ENCODE peak calls at places on chromosomes 3 and 15, in nine cellular contexts. Y is Peyer's patch, J is lower leg skin, R is breast epithelium, S is adrenal gland, X is uterus, A is ovary, O is thyroid gland, G is A549. Z is an unnamed sample.

GRCh38 chr15:53447053-53447574 is 312.3 kb downstream of the WDR72 start:
- DNase-seq in Y (no peak), J (no peak), R (no peak), S (no peak), X (no peak), A (no peak), O (no peak), G (no peak), Z (no peak)

GRCh38 chr15:28114721-28115622 is 15.9 kb upstream of the OCA2 start:
- DNase-seq in Y (no peak), J (no peak), R (no peak), S (no peak), X (no peak), A (peak), O (peak), G (no peak), Z (no peak)

GRCh38 chr3:4690277-4690676 is 197.1 kb downstream of the ITPR1 start:
- DNase-seq in Y (no peak), J (no peak), R (no peak), S (no peak), X (no peak), A (no peak), O (no peak), G (no peak), Z (no peak)

GRCh38 chr3:55645406-55645805 is 158.3 kb upstream of the WNT5A start:
- DNase-seq in Y (no peak), J (no peak), R (no peak), S (no peak), X (no peak), A (no peak), O (no peak), G (no peak), Z (no peak)

GRCh38 chr15:84761534-84762190 is 13.3 kb downstream of the ZNF592 start:
- DNase-seq in Y (no peak), J (no peak), R (no peak), S (no peak), X (no peak), A (no peak), O (no peak), G (no peak), Z (no peak)

GRCh38 chr3:152298393-152299242 is 29.9 kb downstream of the MBNL1 start:
- DNase-seq in Y (peak), J (peak), R (no peak), S (peak), X (peak), A (peak), O (peak), G (peak), Z (no peak)

GRCh38 chr15:35061171-35062163 is 23.6 kb downstream of the NANOGP8 start:
- DNase-seq in Y (no peak), J (peak), R (no peak), S (no peak), X (peak), A (peak), O (no peak), G (no peak), Z (no peak)

GRCh38 chr15:60086676-60087446 is 82.8 kb downstream of the FOXB1 start:
- DNase-seq in Y (no peak), J (no peak), R (no peak), S (peak), X (no peak), A (no peak), O (no peak), G (no peak), Z (peak)

GRCh38 chr15:88529021-88529630 is 17.4 kb downstream of the DET1 start:
- DNase-seq in Y (no peak), J (no peak), R (no peak), S (no peak), X (no peak), A (no peak), O (no peak), G (no peak), Z (no peak)

GRCh38 chr15:95345867-95346266 is 984.6 kb upstream of the NR2F2 start:
- DNase-seq in Y (no peak), J (no peak), R (no peak), S (no peak), X (no peak), A (no peak), O (no peak), G (no peak), Z (no peak)

GRCh38 chr3:50448752-50449539 is 54.5 kb downstream of the CACNA2D2 start:
- DNase-seq in Y (no peak), J (no peak), R (no peak), S (no peak), X (no peak), A (no peak), O (no peak), G (no peak), Z (no peak)

GRCh38 chr3:175266993-175267960 is 408.1 kb downstream of the NAALADL2 start:
- DNase-seq in Y (no peak), J (no peak), R (no peak), S (no peak), X (no peak), A (no peak), O (no peak), G (no peak), Z (no peak)

GRCh38 chr15:40892449-40893012 is 1.7 kb upstream of the VPS18 start:
- DNase-seq in Y (no peak), J (no peak), R (no peak), S (no peak), X (no peak), A (no peak), O (no peak), G (no peak), Z (no peak)

GRCh38 chr3:59885907-59886400 is 836.1 kb upstream of the CFAP20DC start:
- DNase-seq in Y (no peak), J (no peak), R (no peak), S (no peak), X (no peak), A (no peak), O (no peak), G (no peak), Z (no peak)

DNA sequence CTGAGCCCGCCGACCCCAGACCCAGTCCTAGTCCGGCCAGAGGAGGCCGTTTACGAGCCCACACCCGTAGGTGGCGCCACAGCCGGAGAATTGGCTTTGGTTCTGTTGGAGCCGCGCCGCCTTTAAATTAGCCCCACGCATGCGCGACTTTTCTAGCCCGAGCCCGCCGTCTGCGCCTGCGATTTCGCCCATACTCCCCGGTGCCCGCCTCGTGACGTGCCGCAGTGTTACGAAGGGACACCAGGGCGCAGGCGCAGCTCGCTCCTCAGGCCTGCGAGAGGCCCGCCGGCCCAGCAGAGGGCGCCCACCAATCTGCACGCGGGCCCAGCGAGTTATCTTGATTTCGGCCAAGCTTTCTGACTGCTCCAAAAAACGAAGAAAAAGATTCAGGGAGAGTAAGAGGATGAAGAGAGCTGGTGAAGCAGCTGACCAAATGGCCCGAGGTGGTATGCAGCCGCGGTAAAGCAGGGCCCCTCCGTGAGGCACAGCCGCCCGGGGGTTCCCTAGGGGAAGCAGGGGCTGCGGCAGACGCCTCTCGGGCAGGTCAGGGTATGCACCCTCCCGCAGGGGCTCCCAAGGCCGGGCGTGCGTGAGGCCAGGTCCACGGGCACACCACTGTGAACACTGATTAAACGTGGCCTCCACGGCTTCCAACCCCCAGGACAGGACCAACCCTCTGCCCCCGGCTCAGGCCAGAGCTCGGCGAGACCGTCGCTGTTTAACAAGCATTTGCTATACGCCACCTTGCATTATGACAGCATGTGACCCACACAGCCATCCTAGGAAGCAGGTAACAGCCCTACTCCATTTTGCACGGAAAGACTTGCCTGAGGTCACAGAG is 32.8 kb downstream of the RPN1 start:
- DNase-seq in Y (peak), J (peak), R (peak), S (peak), X (peak), A (peak), O (peak), G (peak), Z (peak)
- TF ChIP-seq POLR2A in Y (no peak), J (no peak), R (no peak), S (peak), X (peak), A (no peak), O (no peak), G (no peak), Z (no peak)

GRCh38 chr3:47607335-47607734 is 28.7 kb upstream of the CSPG5 start:
- DNase-seq in Y (no peak), J (no peak), R (no peak), S (no peak), X (no peak), A (no peak), O (no peak), G (no peak), Z (no peak)
- TF ChIP-seq POLR2A in Y (no peak), J (no peak), R (no peak), S (no peak), X (no peak), A (no peak), O (no peak), G (no peak), Z (no peak)

GRCh38 chr3:149577801-149578200 is 80.0 kb downstream of the WWTR1 start:
- DNase-seq in Y (no peak), J (no peak), R (no peak), S (no peak), X (no peak), A (no peak), O (no peak), G (no peak), Z (no peak)
- TF ChIP-seq POLR2A in Y (no peak), J (no peak), R (no peak), S (no peak), X (no peak), A (no peak), O (no peak), G (no peak), Z (no peak)

GRCh38 chr15:48877630-48878595 is at the start of gene EID1:
- DNase-seq in Y (peak), J (peak), R (peak), S (peak), X (peak), A (peak), O (peak), G (peak), Z (peak)
- TF ChIP-seq POLR2A in Y (no peak), J (peak), R (peak), S (peak), X (peak), A (peak), O (no peak), G (peak), Z (peak)

GRCh38 chr3:45993421-45994027 is 2.1 kb downstream of the FYCO1 start:
- DNase-seq in Y (no peak), J (no peak), R (no peak), S (no peak), X (no peak), A (no peak), O (no peak), G (no peak), Z (no peak)

GRCh38 chr3:45997942-45998341 is 2.3 kb upstream of the FYCO1 start:
- DNase-seq in Y (no peak), J (no peak), R (no peak), S (no peak), X (no peak), A (no peak), O (no peak), G (no peak), Z (no peak)

GRCh38 chr3:45994661-45995369 is 809 bp downstream of the FYCO1 start:
- DNase-seq in Y (peak), J (no peak), R (no peak), S (no peak), X (peak), A (no peak), O (peak), G (peak), Z (no peak)

GRCh38 chr3:45992820-45993219 is 2.8 kb downstream of the FYCO1 start:
- DNase-seq in Y (no peak), J (no peak), R (no peak), S (no peak), X (no peak), A (no peak), O (no peak), G (no peak), Z (no peak)

DNA sequence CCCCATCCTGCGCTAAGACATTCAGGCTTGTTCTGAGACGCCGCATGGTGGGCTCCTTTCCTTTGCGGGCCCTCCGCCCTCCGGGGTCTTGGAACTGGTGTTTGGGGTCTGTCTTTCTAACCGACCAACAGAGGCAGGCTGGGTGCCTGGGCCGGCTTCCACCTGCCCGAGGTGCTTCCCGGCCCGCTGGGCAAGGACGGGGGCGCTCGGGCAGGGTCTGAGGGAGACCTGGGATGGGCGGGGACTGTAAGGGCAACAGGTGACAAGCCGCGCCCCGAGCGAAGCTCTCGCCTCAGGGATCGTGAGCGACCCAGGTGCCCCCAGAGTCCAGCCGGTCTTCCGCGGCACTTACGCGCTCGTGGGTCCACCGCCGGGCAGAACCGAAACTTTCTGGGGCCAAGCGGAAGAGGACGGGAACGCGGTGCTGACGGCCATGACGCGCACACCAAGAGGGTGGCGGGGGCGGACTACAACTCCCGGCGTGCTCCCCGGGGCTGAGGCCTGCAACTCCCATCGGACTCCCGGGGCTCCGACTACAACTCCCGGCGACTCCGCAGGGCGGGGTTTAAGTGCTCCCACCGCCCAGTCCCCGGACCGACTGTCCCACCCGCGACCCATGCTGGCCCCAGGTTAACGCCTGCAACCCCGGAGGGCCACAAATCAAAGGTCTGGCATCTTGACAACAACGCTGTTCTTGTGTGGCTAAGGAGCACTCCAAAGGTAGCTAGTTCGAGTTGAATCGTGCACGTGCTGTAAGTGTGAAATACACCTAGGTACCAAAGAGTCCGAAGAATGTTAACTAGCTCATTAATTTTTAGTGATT is at the start of gene FYCO1:
- DNase-seq in Y (peak), J (peak), R (peak), S (peak), X (peak), A (peak), O (peak), G (peak), Z (peak)
- TF ChIP-seq POLR2A in Y (peak), J (peak), R (peak), S (peak), X (peak), A (peak), O (no peak), G (peak), Z (no peak)

GRCh38 chr3:12409625-12410596 is 74.4 kb upstream of the TSEN2 start:
- DNase-seq in Y (peak), J (no peak), R (no peak), S (no peak), X (no peak), A (no peak), O (no peak), G (no peak), Z (no peak)
- TF ChIP-seq POLR2A in Y (no peak), J (no peak), R (no peak), S (no peak), X (no peak), A (no peak), O (no peak), G (no peak), Z (no peak)

Z was measured in H54.